ENCODE peak calls at places on chromosome X, in nine cellular contexts. One of them, this sample, is unnamed.

GRCh38 chrX:8139713-8140112 is 31.4 kb downstream of the VCX2 start:
- DNase-seq in GM13977: no peak
- DNase-seq in uterus: no peak
- DNase-seq in substantia nigra: no peak
- DNase-seq in A549: no peak
- DNase-seq in stimulated activated CD8-positive, alpha-beta memory T cell treated with anti-CD3 and anti-CD28 coated beads, Interleukin-12 subunit alpha, Interleukin-12 subunit beta, amount 100 ng/mL, for 1 hour: no peak
- DNase-seq in lower leg skin: no peak
- DNase-seq in CD8-positive, alpha-beta memory T cell: no peak
- DNase-seq in AG08396: no peak
- DNase-seq in this sample: no peak

GRCh38 chrX:155881158-155881993 is at the start of gene VAMP7:
- DNase-seq in GM13977: peak; percentile 72
- DNase-seq in A549: peak; percentile 56
- DNase-seq in substantia nigra: peak; percentile 81
- DNase-seq in lower leg skin: peak; percentile 82
- DNase-seq in CD8-positive, alpha-beta memory T cell: peak; percentile 74
- DNase-seq in uterus: peak; percentile 79
- DNase-seq in AG08396: peak; percentile 83
- DNase-seq in stimulated activated CD8-positive, alpha-beta memory T cell treated with anti-CD3 and anti-CD28 coated beads, Interleukin-12 subunit alpha, Interleukin-12 subunit beta, amount 100 ng/mL, for 1 hour: peak; percentile 54
- DNase-seq in this sample: peak; percentile 78

GRCh38 chrX:65644621-65645287 is 22.7 kb upstream of the MSN start:
- DNase-seq in CD8-positive, alpha-beta memory T cell: no peak
- DNase-seq in stimulated activated CD8-positive, alpha-beta memory T cell treated with anti-CD3 and anti-CD28 coated beads, Interleukin-12 subunit alpha, Interleukin-12 subunit beta, amount 100 ng/mL, for 1 hour: no peak
- DNase-seq in AG08396: peak; percentile 82
- DNase-seq in GM13977: no peak
- DNase-seq in A549: peak; percentile 67
- DNase-seq in substantia nigra: peak; percentile 61
- DNase-seq in lower leg skin: peak; percentile 80
- DNase-seq in uterus: peak; percentile 90
- DNase-seq in this sample: no peak

GRCh38 chrX:40406330-40406859 is 174.4 kb upstream of the ATP6AP2 start:
- DNase-seq in AG08396: no peak
- DNase-seq in uterus: no peak
- DNase-seq in A549: no peak
- DNase-seq in stimulated activated CD8-positive, alpha-beta memory T cell treated with anti-CD3 and anti-CD28 coated beads, Interleukin-12 subunit alpha, Interleukin-12 subunit beta, amount 100 ng/mL, for 1 hour: no peak
- DNase-seq in substantia nigra: no peak
- DNase-seq in CD8-positive, alpha-beta memory T cell: no peak
- DNase-seq in lower leg skin: no peak
- DNase-seq in GM13977: no peak
- DNase-seq in this sample: no peak

GRCh38 chrX:124651031-124651430 is 304.7 kb downstream of the SH2D1A start:
- DNase-seq in substantia nigra: no peak
- DNase-seq in AG08396: no peak
- DNase-seq in lower leg skin: no peak
- DNase-seq in CD8-positive, alpha-beta memory T cell: no peak
- DNase-seq in GM13977: no peak
- DNase-seq in A549: no peak
- DNase-seq in uterus: no peak
- DNase-seq in stimulated activated CD8-positive, alpha-beta memory T cell treated with anti-CD3 and anti-CD28 coated beads, Interleukin-12 subunit alpha, Interleukin-12 subunit beta, amount 100 ng/mL, for 1 hour: no peak
- DNase-seq in this sample: no peak

GRCh38 chrX:16828126-16828908 is 41.8 kb downstream of the RBBP7 start:
- DNase-seq in uterus: peak; percentile 38
- DNase-seq in A549: no peak
- DNase-seq in stimulated activated CD8-positive, alpha-beta memory T cell treated with anti-CD3 and anti-CD28 coated beads, Interleukin-12 subunit alpha, Interleukin-12 subunit beta, amount 100 ng/mL, for 1 hour: no peak
- DNase-seq in lower leg skin: no peak
- DNase-seq in substantia nigra: no peak
- DNase-seq in AG08396: no peak
- DNase-seq in GM13977: no peak
- DNase-seq in CD8-positive, alpha-beta memory T cell: no peak
- DNase-seq in this sample: no peak

GRCh38 chrX:65522739-65523372 is 11.7 kb downstream of the LAS1L start:
- DNase-seq in AG08396: no peak
- DNase-seq in A549: no peak
- DNase-seq in GM13977: no peak
- DNase-seq in substantia nigra: no peak
- DNase-seq in stimulated activated CD8-positive, alpha-beta memory T cell treated with anti-CD3 and anti-CD28 coated beads, Interleukin-12 subunit alpha, Interleukin-12 subunit beta, amount 100 ng/mL, for 1 hour: no peak
- DNase-seq in CD8-positive, alpha-beta memory T cell: no peak
- DNase-seq in lower leg skin: no peak
- DNase-seq in uterus: no peak
- DNase-seq in this sample: no peak

GRCh38 chrX:69961365-69962072 is 88.2 kb downstream of the AWAT2 start:
- DNase-seq in CD8-positive, alpha-beta memory T cell: no peak
- DNase-seq in AG08396: no peak
- DNase-seq in GM13977: no peak
- DNase-seq in stimulated activated CD8-positive, alpha-beta memory T cell treated with anti-CD3 and anti-CD28 coated beads, Interleukin-12 subunit alpha, Interleukin-12 subunit beta, amount 100 ng/mL, for 1 hour: no peak
- DNase-seq in lower leg skin: no peak
- DNase-seq in uterus: no peak
- DNase-seq in A549: no peak
- DNase-seq in substantia nigra: no peak
- DNase-seq in this sample: no peak

GRCh38 chrX:154379569-154379951 is 465 bp downstream of the EMD start:
- DNase-seq in uterus: no peak
- DNase-seq in lower leg skin: no peak
- DNase-seq in CD8-positive, alpha-beta memory T cell: no peak
- DNase-seq in stimulated activated CD8-positive, alpha-beta memory T cell treated with anti-CD3 and anti-CD28 coated beads, Interleukin-12 subunit alpha, Interleukin-12 subunit beta, amount 100 ng/mL, for 1 hour: no peak
- DNase-seq in substantia nigra: no peak
- DNase-seq in GM13977: no peak
- DNase-seq in AG08396: no peak
- DNase-seq in A549: no peak
- DNase-seq in this sample: no peak

GRCh38 chrX:95346854-95347253 is 1337.8 kb upstream of the DIAPH2 start:
- DNase-seq in uterus: no peak
- DNase-seq in AG08396: no peak
- DNase-seq in lower leg skin: no peak
- DNase-seq in A549: no peak
- DNase-seq in stimulated activated CD8-positive, alpha-beta memory T cell treated with anti-CD3 and anti-CD28 coated beads, Interleukin-12 subunit alpha, Interleukin-12 subunit beta, amount 100 ng/mL, for 1 hour: no peak
- DNase-seq in GM13977: peak; percentile 1
- DNase-seq in CD8-positive, alpha-beta memory T cell: no peak
- DNase-seq in substantia nigra: no peak
- DNase-seq in this sample: no peak

GRCh38 chrX:15616531-15616930 is 15.8 kb upstream of the ACE2 start:
- DNase-seq in stimulated activated CD8-positive, alpha-beta memory T cell treated with anti-CD3 and anti-CD28 coated beads, Interleukin-12 subunit alpha, Interleukin-12 subunit beta, amount 100 ng/mL, for 1 hour: no peak
- DNase-seq in GM13977: no peak
- DNase-seq in lower leg skin: no peak
- DNase-seq in CD8-positive, alpha-beta memory T cell: no peak
- DNase-seq in substantia nigra: no peak
- DNase-seq in uterus: no peak
- DNase-seq in AG08396: no peak
- DNase-seq in A549: no peak
- DNase-seq in this sample: no peak

GRCh38 chrX:133090410-133090809 is 6.5 kb downstream of the USP26 start:
- DNase-seq in GM13977: no peak
- DNase-seq in stimulated activated CD8-positive, alpha-beta memory T cell treated with anti-CD3 and anti-CD28 coated beads, Interleukin-12 subunit alpha, Interleukin-12 subunit beta, amount 100 ng/mL, for 1 hour: no peak
- DNase-seq in lower leg skin: no peak
- DNase-seq in AG08396: no peak
- DNase-seq in substantia nigra: no peak
- DNase-seq in A549: no peak
- DNase-seq in uterus: no peak
- DNase-seq in CD8-positive, alpha-beta memory T cell: no peak
- DNase-seq in this sample: no peak

GRCh38 chrX:154515803-154516654 is at the start of gene FAM3A:
- DNase-seq in AG08396: peak; percentile 89
- DNase-seq in lower leg skin: peak; percentile 89
- DNase-seq in GM13977: peak; percentile 91
- DNase-seq in stimulated activated CD8-positive, alpha-beta memory T cell treated with anti-CD3 and anti-CD28 coated beads, Interleukin-12 subunit alpha, Interleukin-12 subunit beta, amount 100 ng/mL, for 1 hour: peak; percentile 84
- DNase-seq in uterus: peak; percentile 94
- DNase-seq in substantia nigra: peak; percentile 93
- DNase-seq in CD8-positive, alpha-beta memory T cell: peak; percentile 89
- DNase-seq in A549: peak; percentile 45
- DNase-seq in this sample: peak; percentile 90

GRCh38 chrX:103688949-103689348 is 2.5 kb upstream of the MORF4L2 start:
- DNase-seq in lower leg skin: no peak
- DNase-seq in substantia nigra: no peak
- DNase-seq in AG08396: peak; percentile 23
- DNase-seq in CD8-positive, alpha-beta memory T cell: peak; percentile 26
- DNase-seq in A549: peak; percentile 13
- DNase-seq in stimulated activated CD8-positive, alpha-beta memory T cell treated with anti-CD3 and anti-CD28 coated beads, Interleukin-12 subunit alpha, Interleukin-12 subunit beta, amount 100 ng/mL, for 1 hour: no peak
- DNase-seq in GM13977: peak; percentile 37
- DNase-seq in uterus: no peak
- DNase-seq in this sample: no peak

GRCh38 chrX:39969099-39969825 is 128.5 kb downstream of the BCOR start:
- DNase-seq in stimulated activated CD8-positive, alpha-beta memory T cell treated with anti-CD3 and anti-CD28 coated beads, Interleukin-12 subunit alpha, Interleukin-12 subunit beta, amount 100 ng/mL, for 1 hour: no peak
- DNase-seq in uterus: no peak
- DNase-seq in AG08396: no peak
- DNase-seq in lower leg skin: no peak
- DNase-seq in A549: no peak
- DNase-seq in CD8-positive, alpha-beta memory T cell: peak; percentile 33
- DNase-seq in substantia nigra: no peak
- DNase-seq in GM13977: no peak
- DNase-seq in this sample: peak; percentile 14